ENCODE peak calls at places on chromosomes 6 and 20, in five cellular contexts. One of them, this sample, is unnamed.

GRCh38 chr6:71194730-71195129 is 93.9 kb upstream of the OGFRL1 start:
- DNase-seq in NCI-H1694 treated with DMSO at 0.1 percent for 48 hours: no peak
- DNase-seq in GM20000: no peak
- DNase-seq in Caki2: peak; percentile 23
- DNase-seq in fibroblast of mammary gland: peak; percentile 82
- DNase-seq in this sample: no peak

GRCh38 chr6:166940643-166941068 is 15.7 kb downstream of the RNASET2 start:
- DNase-seq in NCI-H1694 treated with DMSO at 0.1 percent for 48 hours: no peak
- DNase-seq in fibroblast of mammary gland: peak; percentile 46
- DNase-seq in GM20000: no peak
- DNase-seq in Caki2: peak; percentile 71
- DNase-seq in this sample: no peak

GRCh38 chr20:62369508-62370114 is 2.5 kb upstream of the LAMA5 start:
- DNase-seq in GM20000: no peak
- DNase-seq in Caki2: peak; percentile 62
- DNase-seq in NCI-H1694 treated with DMSO at 0.1 percent for 48 hours: no peak
- DNase-seq in fibroblast of mammary gland: no peak
- DNase-seq in this sample: no peak

GRCh38 chr20:63858393-63859165 is 2.7 kb upstream of the ABHD16B start:
- DNase-seq in fibroblast of mammary gland: peak; percentile 64
- DNase-seq in NCI-H1694 treated with DMSO at 0.1 percent for 48 hours: no peak
- DNase-seq in GM20000: no peak
- DNase-seq in Caki2: no peak
- DNase-seq in this sample: no peak

GRCh38 chr6:30493643-30494250 is 4.4 kb downstream of the HLA-E start:
- DNase-seq in Caki2: no peak
- DNase-seq in GM20000: no peak
- DNase-seq in fibroblast of mammary gland: no peak
- DNase-seq in NCI-H1694 treated with DMSO at 0.1 percent for 48 hours: no peak
- DNase-seq in this sample: no peak

GRCh38 chr6:131130546-131130925 is 4.7 kb upstream of the AKAP7 start:
- DNase-seq in NCI-H1694 treated with DMSO at 0.1 percent for 48 hours: no peak
- DNase-seq in fibroblast of mammary gland: no peak
- DNase-seq in GM20000: no peak
- DNase-seq in Caki2: no peak
- DNase-seq in this sample: no peak

GRCh38 chr6:996271-996852 is 303.4 kb upstream of the EXOC2 start:
- DNase-seq in fibroblast of mammary gland: no peak
- DNase-seq in Caki2: no peak
- DNase-seq in GM20000: no peak
- DNase-seq in NCI-H1694 treated with DMSO at 0.1 percent for 48 hours: no peak
- DNase-seq in this sample: no peak

GRCh38 chr6:52089758-52090348 is 2.4 kb upstream of the PKHD1 start:
- DNase-seq in GM20000: no peak
- DNase-seq in NCI-H1694 treated with DMSO at 0.1 percent for 48 hours: no peak
- DNase-seq in Caki2: peak; percentile 56
- DNase-seq in fibroblast of mammary gland: peak; percentile 12
- DNase-seq in this sample: no peak

GRCh38 chr6:100565439-100566104 is 100.9 kb upstream of the SIM1 start:
- DNase-seq in NCI-H1694 treated with DMSO at 0.1 percent for 48 hours: no peak
- DNase-seq in GM20000: no peak
- DNase-seq in fibroblast of mammary gland: no peak
- DNase-seq in Caki2: peak; percentile 52
- DNase-seq in this sample: no peak

GRCh38 chr20:20410678-20411077 is 42.8 kb downstream of the INSM1 start:
- DNase-seq in GM20000: no peak
- DNase-seq in NCI-H1694 treated with DMSO at 0.1 percent for 48 hours: peak; percentile 68
- DNase-seq in fibroblast of mammary gland: no peak
- DNase-seq in Caki2: no peak
- DNase-seq in this sample: peak; percentile 85